ENCODE peak calls at places on chromosomes 16 and 17, in four cellular contexts. M is GM12865, U is left lung, D is RWPE1. W is an unnamed sample.

GRCh38 chr16:68289621-68290329 is 21.0 kb downstream of the SLC7A6OS start:
- DNase-seq in D (no peak), M (peak), U (no peak), W (no peak)

GRCh38 chr17:78137392-78138203 is 7.0 kb downstream of the TMC8 start:
- DNase-seq in M (peak), U (peak), D (no peak), W (no peak)

GRCh38 chr16:2535644-2536021 is 2.2 kb upstream of the PDPK1 start:
- DNase-seq in M (no peak), D (no peak), U (peak), W (no peak)

GRCh38 chr17:72556944-72557826 is 436.4 kb downstream of the SOX9 start:
- DNase-seq in U (no peak), M (peak), D (peak), W (peak)

GRCh38 chr16:22937169-22937568 is 123.2 kb downstream of the HS3ST2 start:
- DNase-seq in M (no peak), D (no peak), U (no peak), W (no peak)

GRCh38 chr17:58331815-58332719 is 3.5 kb upstream of the TSPOAP1 start:
- DNase-seq in M (peak), U (peak), D (no peak), W (no peak)

GRCh38 chr16:3021449-3022207 is 1.5 kb downstream of the TNFRSF12A start:
- DNase-seq in U (no peak), M (peak), D (peak), W (peak)

GRCh38 chr16:86396918-86397317 is 113.4 kb upstream of the FOXF1 start:
- DNase-seq in D (peak), M (no peak), U (no peak), W (no peak)

GRCh38 chr16:30142672-30143346 is 19.8 kb upstream of the MAPK3 start:
- DNase-seq in M (peak), D (no peak), U (no peak), W (no peak)

GRCh38 chr16:21656795-21657768 is 4.7 kb upstream of the IGSF6 start:
- DNase-seq in U (no peak), D (peak), M (peak), W (peak)

GRCh38 chr17:21573961-21574610 is 118.2 kb upstream of the KCNJ18 start:
- DNase-seq in D (no peak), M (no peak), U (peak), W (no peak)

DNA sequence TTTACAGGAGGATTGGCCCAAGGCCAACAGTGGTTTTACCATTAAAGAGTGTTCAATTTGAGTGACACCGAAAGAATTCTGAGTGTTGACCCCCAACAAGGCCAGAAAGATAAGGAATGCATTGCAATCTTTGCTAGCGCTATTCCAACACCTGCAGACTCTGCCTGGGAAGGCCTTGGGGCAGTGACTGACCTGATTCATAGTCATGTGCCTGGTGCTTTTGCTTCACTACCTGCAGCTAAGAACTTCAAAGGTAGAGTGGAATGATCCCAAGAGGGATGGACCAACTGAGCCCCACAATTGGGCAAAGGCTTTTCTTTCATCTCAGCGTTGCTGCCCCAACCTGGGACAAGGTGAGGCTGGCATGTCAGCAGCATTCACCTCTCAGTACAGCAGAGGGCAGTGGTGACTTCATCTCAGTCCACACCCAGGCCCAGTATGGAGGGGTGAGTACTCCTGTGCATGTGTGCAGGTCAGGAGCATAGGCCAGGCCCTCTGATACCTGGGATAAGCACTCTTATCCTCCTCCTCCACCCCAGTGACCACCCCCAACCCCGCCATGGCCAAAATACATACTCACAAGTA is 149.6 kb upstream of the GNAO1 start:
- DNase-seq in M (peak), D (peak), U (no peak), W (peak)
- TF ChIP-seq CTCF in M (peak), D (no peak), U (no peak), W (no peak)

GRCh38 chr17:71081666-71082065 is 912.3 kb downstream of the KCNJ2 start:
- DNase-seq in D (no peak), U (no peak), M (no peak), W (no peak)

GRCh38 chr17:71084838-71085237 is 915.5 kb downstream of the KCNJ2 start:
- DNase-seq in U (no peak), M (no peak), D (no peak), W (no peak)

GRCh38 chr17:71080937-71081336 is 911.6 kb downstream of the KCNJ2 start:
- DNase-seq in D (no peak), M (no peak), U (no peak), W (no peak)

GRCh38 chr17:71084219-71084618 is 914.9 kb downstream of the KCNJ2 start:
- DNase-seq in M (peak), U (no peak), D (peak), W (peak)

DNA sequence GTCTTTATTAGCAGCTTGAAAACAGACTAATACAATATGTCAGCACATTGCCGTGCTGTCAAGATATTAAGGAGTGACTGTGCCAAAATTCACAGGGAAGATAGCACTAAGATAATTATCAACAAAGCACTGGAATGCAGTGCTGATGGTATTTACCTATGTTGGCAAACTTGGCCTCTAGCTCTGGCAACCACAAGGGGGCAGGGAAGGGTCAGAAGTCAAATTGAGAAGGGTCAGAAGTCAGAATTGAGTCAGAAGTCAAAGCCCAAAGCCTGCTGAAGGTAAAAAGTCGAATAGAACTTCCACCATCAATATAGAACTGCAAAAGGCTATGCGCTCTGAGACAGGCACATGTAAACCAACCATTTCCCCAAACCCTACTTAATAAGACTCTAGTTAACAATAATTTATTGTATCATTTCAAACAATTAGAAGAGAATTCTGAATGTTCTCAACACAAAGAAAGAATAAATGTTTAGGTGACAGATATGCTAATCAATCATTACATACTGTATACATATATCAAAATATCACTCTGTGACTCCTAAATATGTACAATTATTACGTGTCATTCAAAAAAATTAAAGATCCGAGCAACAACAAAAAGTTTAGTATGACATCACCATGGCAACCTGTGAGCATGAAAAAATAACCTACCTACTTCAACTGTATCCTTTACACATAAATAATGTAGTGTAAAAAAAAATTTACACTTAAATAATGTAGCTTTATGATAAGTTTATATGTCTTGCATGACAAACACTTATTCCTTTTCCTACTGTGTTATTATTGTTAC is 916.1 kb downstream of the KCNJ2 start:
- DNase-seq in U (no peak), D (peak), M (peak), W (peak)
- TF ChIP-seq CTCF in U (no peak), D (peak), M (peak), W (peak)

GRCh38 chr16:10225653-10226052 is 43.4 kb upstream of the GRIN2A start:
- DNase-seq in M (no peak), U (no peak), D (no peak), W (no peak)

GRCh38 chr16:10219742-10220141 is 37.5 kb upstream of the GRIN2A start:
- DNase-seq in U (no peak), D (no peak), M (no peak), W (no peak)

GRCh38 chr16:10218490-10219206 is 36.4 kb upstream of the GRIN2A start:
- DNase-seq in D (no peak), U (no peak), M (no peak), W (no peak)

GRCh38 chr16:10226672-10227306 is 44.6 kb upstream of the GRIN2A start:
- DNase-seq in U (no peak), M (no peak), D (no peak), W (no peak)

DNA sequence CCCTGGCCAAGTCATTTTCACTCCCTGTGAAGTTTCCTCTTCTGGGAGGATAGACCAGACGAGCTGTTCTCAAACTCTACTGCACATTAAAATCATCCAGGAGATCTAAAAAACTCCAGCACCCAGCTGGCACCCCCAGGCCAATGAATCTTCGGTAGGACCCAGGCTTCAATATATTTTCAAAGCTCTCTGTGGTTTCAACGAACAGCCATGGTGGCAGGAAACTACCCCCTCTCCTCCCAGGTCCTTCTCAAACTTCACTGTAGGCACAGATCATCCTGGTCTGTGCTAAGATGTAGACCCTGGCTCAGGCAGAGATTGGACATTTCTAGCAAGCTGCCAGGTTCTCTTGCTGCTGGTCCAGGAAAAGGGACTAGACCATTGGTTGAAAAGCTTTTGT is 38.7 kb upstream of the GRIN2A start:
- DNase-seq in M (no peak), U (no peak), D (no peak), W (no peak)
- TF ChIP-seq CTCF in M (no peak), U (no peak), D (no peak), W (no peak)

DNA sequence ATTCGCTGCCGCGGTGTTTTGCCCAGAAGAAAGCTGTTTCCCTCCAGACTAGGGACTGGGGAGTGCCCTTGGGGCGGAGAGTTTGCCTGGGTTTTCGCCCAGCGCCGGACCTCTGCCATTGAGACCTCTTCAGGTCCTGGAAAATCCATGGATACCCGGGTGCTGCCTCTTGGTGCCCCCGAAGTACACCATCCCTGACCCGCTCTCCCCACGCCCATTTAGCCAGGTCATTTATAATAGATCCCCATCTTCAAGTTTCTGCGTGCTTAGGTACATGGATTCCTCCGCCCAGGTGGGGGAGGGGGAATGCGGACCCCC is 15.0 kb upstream of the CBX8 start:
- DNase-seq in D (no peak), M (no peak), U (no peak), W (no peak)
- TF ChIP-seq CTCF in D (no peak), M (no peak), U (no peak), W (no peak)

DNA sequence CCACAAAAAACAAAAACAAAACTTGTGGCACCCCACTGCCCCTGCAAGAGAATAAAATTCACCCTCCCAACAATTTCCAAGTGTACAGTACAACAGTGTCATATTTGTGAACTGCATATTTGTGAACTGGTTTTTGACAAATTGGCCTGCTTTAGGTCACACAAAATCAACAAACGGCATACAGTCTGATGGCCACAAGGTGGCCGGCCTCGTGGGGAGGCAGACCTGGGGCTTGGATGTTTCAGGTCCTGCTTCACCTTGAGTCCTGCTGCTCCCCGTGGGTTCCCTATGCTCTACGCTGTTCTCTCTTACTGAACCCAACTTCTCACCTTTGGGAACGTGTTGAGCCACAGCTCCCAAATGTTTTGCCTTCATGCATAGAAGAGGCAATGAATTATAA is 102.2 kb downstream of the CDK5R1 start:
- DNase-seq in D (peak), M (peak), U (no peak), W (peak)
- TF ChIP-seq CTCF in D (no peak), M (peak), U (no peak), W (peak)

DNA sequence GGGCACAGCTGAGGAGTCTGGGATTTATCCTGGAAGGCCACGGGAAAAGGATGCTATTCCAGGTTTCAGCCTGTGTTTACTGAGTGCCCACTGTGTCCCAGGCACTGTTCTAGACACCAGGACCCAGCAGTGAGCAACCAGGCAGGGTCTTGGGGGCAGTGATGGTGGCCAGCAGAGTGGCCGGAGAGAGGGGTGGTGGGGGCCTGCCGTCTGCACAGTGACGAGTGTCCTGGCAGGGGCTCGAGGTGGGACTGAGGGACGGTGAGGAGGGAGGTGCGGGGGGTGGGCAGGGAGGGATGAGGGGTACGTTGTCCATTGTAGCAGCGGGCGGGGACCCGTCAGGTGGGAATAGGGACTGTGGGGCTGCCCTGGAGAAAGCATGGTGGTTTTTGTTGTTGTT is 66.3 kb upstream of the CIBAR2 start:
- DNase-seq in D (no peak), M (no peak), U (peak), W (no peak)
- TF ChIP-seq CTCF in D (no peak), M (no peak), U (no peak), W (no peak)

DNA sequence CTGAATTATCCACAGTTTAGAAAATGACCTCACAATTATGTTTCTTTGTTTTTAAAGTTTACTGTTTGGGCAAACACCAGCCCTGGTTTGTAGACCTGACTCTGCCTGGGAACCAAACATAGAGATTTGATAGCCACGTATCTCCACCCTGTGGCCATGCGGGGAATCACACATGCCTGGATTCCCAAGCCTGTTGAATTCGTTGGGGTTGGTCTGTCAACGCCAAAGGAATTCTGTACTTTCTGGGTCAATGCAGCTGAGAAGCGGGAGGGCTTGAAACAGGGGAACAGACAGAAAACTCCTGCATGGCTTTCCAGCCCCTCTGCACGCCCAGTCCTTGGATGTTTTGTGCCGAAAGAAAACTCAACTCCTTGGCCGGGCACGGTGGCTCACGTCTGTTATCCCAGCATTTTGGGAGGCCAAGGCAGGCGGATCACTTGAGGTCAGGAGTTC is 27.0 kb downstream of the CD300A start:
- DNase-seq in M (peak), U (peak), D (peak), W (peak)
- TF ChIP-seq CTCF in M (peak), U (peak), D (peak), W (peak)

GRCh38 chr17:54537656-54538055 is 363.0 kb upstream of the TOM1L1 start:
- DNase-seq in D (no peak), M (no peak), U (no peak), W (no peak)

GRCh38 chr17:54530398-54530797 is 370.3 kb upstream of the TOM1L1 start:
- DNase-seq in D (no peak), U (no peak), M (no peak), W (no peak)

GRCh38 chr17:54536306-54536705 is 364.3 kb upstream of the TOM1L1 start:
- DNase-seq in M (no peak), D (no peak), U (no peak), W (no peak)
- TF ChIP-seq CTCF in M (no peak), D (no peak), U (no peak), W (no peak)